ENCODE peak calls at places on chromosomes 11 and 22, in eight cellular contexts. One of them, this sample, is unnamed. For H3K4me1, the result is how much of the 10 kb centered on the place peaks cover.

GRCh38 chr22:42930810-42931420 is 73.8 kb upstream of the ARFGAP3 start:
- DNase-seq in pancreas: no peak
- DNase-seq in A673: no peak
- DNase-seq in HCT116: peak
- DNase-seq in esophagus squamous epithelium: no peak
- DNase-seq in cardiac muscle cell: no peak
- DNase-seq in thoracic aorta: no peak
- DNase-seq in tibial artery: no peak
- DNase-seq in this sample: peak

GRCh38 chr11:94791216-94791889 is 23.2 kb downstream of the AMOTL1 start:
- DNase-seq in pancreas: no peak
- DNase-seq in A673: no peak
- DNase-seq in HCT116: no peak
- DNase-seq in esophagus squamous epithelium: no peak
- DNase-seq in cardiac muscle cell: no peak
- DNase-seq in thoracic aorta: no peak
- DNase-seq in tibial artery: no peak
- DNase-seq in this sample: peak

GRCh38 chr22:37206118-37206840 is 6.0 kb downstream of the SSTR3 start:
- DNase-seq in pancreas: no peak
- DNase-seq in A673: no peak
- DNase-seq in HCT116: no peak
- DNase-seq in esophagus squamous epithelium: no peak
- DNase-seq in cardiac muscle cell: no peak
- DNase-seq in thoracic aorta: no peak
- DNase-seq in tibial artery: peak
- DNase-seq in this sample: no peak

GRCh38 chr22:36641902-36642640 is 61.5 kb downstream of the CACNG2 start:
- DNase-seq in pancreas: no peak
- DNase-seq in A673: peak
- DNase-seq in HCT116: no peak
- DNase-seq in esophagus squamous epithelium: no peak
- DNase-seq in cardiac muscle cell: no peak
- DNase-seq in thoracic aorta: no peak
- DNase-seq in tibial artery: no peak
- DNase-seq in this sample: peak

GRCh38 chr11:68031136-68031459 is 617 bp downstream of the NDUFS8 start:
- DNase-seq in pancreas: no peak
- DNase-seq in A673: no peak
- DNase-seq in HCT116: no peak
- DNase-seq in esophagus squamous epithelium: no peak
- DNase-seq in cardiac muscle cell: no peak
- DNase-seq in thoracic aorta: no peak
- DNase-seq in tibial artery: no peak
- DNase-seq in this sample: no peak

GRCh38 chr22:48744283-48744641 is 1083.4 kb downstream of the BRD1 start:
- DNase-seq in pancreas: no peak
- DNase-seq in A673: no peak
- DNase-seq in HCT116: no peak
- DNase-seq in esophagus squamous epithelium: no peak
- DNase-seq in cardiac muscle cell: no peak
- DNase-seq in thoracic aorta: no peak
- DNase-seq in tibial artery: no peak
- DNase-seq in this sample: no peak

GRCh38 chr11:117822031-117822521 is 2.5 kb downstream of the FXYD2 start:
- DNase-seq in pancreas: no peak
- DNase-seq in A673: peak
- DNase-seq in HCT116: no peak
- DNase-seq in esophagus squamous epithelium: no peak
- DNase-seq in cardiac muscle cell: peak
- DNase-seq in thoracic aorta: no peak
- DNase-seq in tibial artery: no peak
- DNase-seq in this sample: no peak

GRCh38 chr11:69005631-69006368 is 7.2 kb downstream of the MRGPRF start:
- DNase-seq in pancreas: peak
- DNase-seq in A673: no peak
- DNase-seq in HCT116: no peak
- DNase-seq in esophagus squamous epithelium: no peak
- DNase-seq in cardiac muscle cell: no peak
- DNase-seq in thoracic aorta: no peak
- DNase-seq in tibial artery: peak
- DNase-seq in this sample: no peak

GRCh38 chr11:46235777-46236688 is 41.4 kb upstream of the CREB3L1 start:
- DNase-seq in pancreas: no peak
- DNase-seq in A673: no peak
- DNase-seq in HCT116: no peak
- DNase-seq in esophagus squamous epithelium: no peak
- DNase-seq in cardiac muscle cell: no peak
- DNase-seq in thoracic aorta: no peak
- DNase-seq in tibial artery: no peak
- DNase-seq in this sample: no peak

GRCh38 chr22:46677323-46678002 is 57.3 kb downstream of the GRAMD4 start:
- DNase-seq in pancreas: peak
- DNase-seq in A673: no peak
- DNase-seq in HCT116: no peak
- DNase-seq in esophagus squamous epithelium: no peak
- DNase-seq in cardiac muscle cell: no peak
- DNase-seq in thoracic aorta: no peak
- DNase-seq in tibial artery: no peak
- DNase-seq in this sample: no peak

GRCh38 chr22:39029227-39029626 is 8.3 kb downstream of the APOBEC3D start:
- DNase-seq in pancreas: no peak
- DNase-seq in A673: no peak
- DNase-seq in HCT116: no peak
- DNase-seq in esophagus squamous epithelium: no peak
- DNase-seq in cardiac muscle cell: no peak
- DNase-seq in thoracic aorta: no peak
- DNase-seq in tibial artery: no peak
- DNase-seq in this sample: no peak

GRCh38 chr11:12137938-12138731 is 27.7 kb downstream of the MICAL2 start:
- DNase-seq in pancreas: no peak
- DNase-seq in A673: no peak
- DNase-seq in HCT116: no peak
- DNase-seq in esophagus squamous epithelium: no peak
- DNase-seq in cardiac muscle cell: no peak
- DNase-seq in thoracic aorta: peak
- DNase-seq in tibial artery: no peak
- DNase-seq in this sample: peak

GRCh38 chr11:73468590-73469161 is 92.5 kb downstream of the RELT start:
- DNase-seq in pancreas: no peak
- DNase-seq in A673: no peak
- DNase-seq in HCT116: no peak
- DNase-seq in esophagus squamous epithelium: no peak
- DNase-seq in cardiac muscle cell: no peak
- DNase-seq in thoracic aorta: no peak
- DNase-seq in tibial artery: no peak
- DNase-seq in this sample: no peak

GRCh38 chr22:30702856-30703255 is 8.2 kb downstream of the OSBP2 start:
- DNase-seq in pancreas: no peak
- DNase-seq in A673: no peak
- DNase-seq in HCT116: no peak
- DNase-seq in esophagus squamous epithelium: no peak
- DNase-seq in cardiac muscle cell: no peak
- DNase-seq in thoracic aorta: no peak
- DNase-seq in tibial artery: no peak
- DNase-seq in this sample: no peak

DNA sequence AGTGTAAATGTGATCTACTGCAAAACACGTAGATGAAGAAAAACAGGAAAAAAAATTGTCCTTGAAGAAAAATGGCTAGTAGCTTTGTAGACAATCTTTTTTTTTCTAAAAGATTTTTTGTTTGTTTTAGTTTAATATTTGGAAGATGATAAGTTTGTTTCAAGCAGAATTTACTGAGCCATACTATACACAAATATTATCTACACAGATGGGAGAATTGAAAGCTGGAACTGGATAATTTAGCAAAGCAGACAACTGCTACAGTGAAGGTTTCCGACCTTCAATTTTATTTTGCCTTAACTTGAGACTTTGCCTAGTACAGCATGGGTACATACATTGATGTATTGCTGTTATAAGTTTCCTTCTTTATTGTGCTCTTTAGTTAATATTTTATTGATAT is 313.0 kb upstream of the PDGFD start:
- DNase-seq in pancreas: no peak
- DNase-seq in A673: no peak
- DNase-seq in HCT116: no peak
- DNase-seq in esophagus squamous epithelium: no peak
- DNase-seq in cardiac muscle cell: no peak
- DNase-seq in thoracic aorta: no peak
- DNase-seq in tibial artery: no peak
- DNase-seq in this sample: no peak
- TF ChIP-seq CTCF in pancreas: no peak
- TF ChIP-seq CTCF in A673: no peak
- TF ChIP-seq CTCF in HCT116: no peak
- TF ChIP-seq CTCF in esophagus squamous epithelium: no peak
- TF ChIP-seq CTCF in cardiac muscle cell: no peak
- TF ChIP-seq CTCF in thoracic aorta: no peak
- TF ChIP-seq CTCF in tibial artery: no peak
- TF ChIP-seq CTCF in this sample: no peak

DNA sequence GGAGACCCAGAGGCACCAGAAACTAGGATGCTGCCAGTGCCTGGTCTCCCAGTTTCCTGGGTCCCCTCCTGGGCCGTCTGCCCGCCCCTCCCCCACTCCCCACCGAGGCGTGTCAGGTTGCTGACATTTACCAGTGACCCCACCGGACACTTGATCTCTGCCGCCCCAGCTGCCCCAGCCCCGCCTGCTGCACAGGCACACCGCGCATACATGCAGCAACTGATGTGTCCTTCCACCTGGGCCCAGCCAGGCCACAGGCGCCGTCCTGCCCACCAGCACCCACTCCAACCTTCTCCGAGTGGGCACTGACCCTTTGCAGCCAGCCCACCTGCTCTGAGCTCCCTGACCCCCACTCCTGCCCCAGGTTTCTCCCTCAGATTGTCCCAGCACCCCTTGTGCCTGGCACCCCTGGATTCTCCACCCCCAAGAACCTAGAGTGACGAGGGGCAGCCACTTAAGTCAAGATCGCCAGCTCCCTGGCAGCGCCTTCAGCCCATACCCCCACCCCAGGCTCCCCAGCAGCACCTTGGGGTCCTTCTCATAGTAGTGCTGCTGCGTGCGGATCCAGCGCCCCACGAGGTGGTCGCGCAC is 548 bp downstream of the PYGM start:
- DNase-seq in pancreas: no peak
- DNase-seq in A673: no peak
- DNase-seq in HCT116: no peak
- DNase-seq in esophagus squamous epithelium: no peak
- DNase-seq in cardiac muscle cell: peak
- DNase-seq in thoracic aorta: no peak
- DNase-seq in tibial artery: no peak
- DNase-seq in this sample: no peak
- H3K4me1 ChIP-seq in pancreas: under half
- H3K4me1 ChIP-seq in A673: under half
- H3K4me1 ChIP-seq in HCT116: under half
- H3K4me1 ChIP-seq in esophagus squamous epithelium: under half
- H3K4me1 ChIP-seq in cardiac muscle cell: under half
- H3K4me1 ChIP-seq in thoracic aorta: under half
- H3K4me1 ChIP-seq in tibial artery: under half
- H3K4me1 ChIP-seq in this sample: under half

GRCh38 chr11:65391007-65391406 is 4.6 kb downstream of the FRMD8 start:
- DNase-seq in pancreas: peak
- DNase-seq in A673: peak
- DNase-seq in HCT116: no peak
- DNase-seq in esophagus squamous epithelium: no peak
- DNase-seq in cardiac muscle cell: no peak
- DNase-seq in thoracic aorta: no peak
- DNase-seq in tibial artery: no peak
- DNase-seq in this sample: peak
- TF ChIP-seq CTCF in pancreas: no peak
- TF ChIP-seq CTCF in A673: no peak
- TF ChIP-seq CTCF in HCT116: no peak
- TF ChIP-seq CTCF in esophagus squamous epithelium: no peak
- TF ChIP-seq CTCF in cardiac muscle cell: no peak
- TF ChIP-seq CTCF in thoracic aorta: no peak
- TF ChIP-seq CTCF in tibial artery: no peak
- TF ChIP-seq CTCF in this sample: no peak

GRCh38 chr11:19808076-19808911 is 95.7 kb downstream of the NAV2 start:
- DNase-seq in pancreas: no peak
- DNase-seq in A673: no peak
- DNase-seq in HCT116: no peak
- DNase-seq in esophagus squamous epithelium: no peak
- DNase-seq in cardiac muscle cell: no peak
- DNase-seq in thoracic aorta: no peak
- DNase-seq in tibial artery: no peak
- DNase-seq in this sample: no peak
- H3K4me1 ChIP-seq in pancreas: under half
- H3K4me1 ChIP-seq in A673: under half
- H3K4me1 ChIP-seq in HCT116: under half
- H3K4me1 ChIP-seq in esophagus squamous epithelium: under half
- H3K4me1 ChIP-seq in cardiac muscle cell: under half
- H3K4me1 ChIP-seq in thoracic aorta: under half
- H3K4me1 ChIP-seq in tibial artery: under half
- H3K4me1 ChIP-seq in this sample: under half

GRCh38 chr11:236774-237767 is at the start of gene PSMD13:
- DNase-seq in pancreas: peak
- DNase-seq in A673: peak
- DNase-seq in HCT116: peak
- DNase-seq in esophagus squamous epithelium: peak
- DNase-seq in cardiac muscle cell: peak
- DNase-seq in thoracic aorta: peak
- DNase-seq in tibial artery: peak
- DNase-seq in this sample: peak
- TF ChIP-seq CTCF in pancreas: no peak
- TF ChIP-seq CTCF in A673: no peak
- TF ChIP-seq CTCF in HCT116: no peak
- TF ChIP-seq CTCF in esophagus squamous epithelium: no peak
- TF ChIP-seq CTCF in cardiac muscle cell: no peak
- TF ChIP-seq CTCF in thoracic aorta: peak
- TF ChIP-seq CTCF in tibial artery: peak
- TF ChIP-seq CTCF in this sample: no peak

GRCh38 chr11:44611088-44611487 is 45.6 kb downstream of the CD82 start:
- DNase-seq in pancreas: no peak
- DNase-seq in A673: no peak
- DNase-seq in HCT116: no peak
- DNase-seq in esophagus squamous epithelium: no peak
- DNase-seq in cardiac muscle cell: no peak
- DNase-seq in thoracic aorta: no peak
- DNase-seq in tibial artery: no peak
- DNase-seq in this sample: no peak
- H3K4me1 ChIP-seq in pancreas: under half
- H3K4me1 ChIP-seq in A673: under half
- H3K4me1 ChIP-seq in HCT116: under half
- H3K4me1 ChIP-seq in esophagus squamous epithelium: under half
- H3K4me1 ChIP-seq in cardiac muscle cell: under half
- H3K4me1 ChIP-seq in thoracic aorta: under half
- H3K4me1 ChIP-seq in tibial artery: half or more
- H3K4me1 ChIP-seq in this sample: under half